ENCODE peak calls at places on chromosome 21, in ten cellular contexts. P is T-helper 17 cell, O is aorta, C is activated B cell treated with CpG ODN at 0.5 μM for 24 hours, A is DMS53, U is astrocyte, N is endothelial cell, Z is stomach, D is WTC11, F is NAMALWA. T is an unnamed sample.

GRCh38 chr21:26881504-26882228 is 36.5 kb upstream of the ADAMTS1 start:
- DNase-seq in A (peak; percentile 33), U (peak; percentile 2), P (no peak), N (no peak), O (no peak), D (no peak), F (peak; percentile 46), Z (no peak), C (no peak), T (peak; percentile 39)

GRCh38 chr21:34517491-34518245 is 5.7 kb upstream of the KCNE1 start:
- DNase-seq in O (no peak), C (no peak), A (peak; percentile 50), P (no peak), D (no peak), Z (no peak), N (no peak), U (no peak), F (peak; percentile 21), T (no peak)

GRCh38 chr21:42445311-42445710 is 41.6 kb downstream of the UBASH3A start:
- DNase-seq in P (no peak), A (no peak), D (no peak), Z (no peak), N (no peak), C (peak; percentile 10), U (no peak), O (no peak), F (no peak), T (no peak)

GRCh38 chr21:20997633-20998455 is at the start of gene NCAM2:
- DNase-seq in D (peak; percentile 73), F (no peak), A (peak; percentile 50), C (peak; percentile 44), P (peak; percentile 47), O (peak; percentile 66), U (peak; percentile 80), N (peak; percentile 79), Z (peak; percentile 72), T (peak; percentile 76)

GRCh38 chr21:31553461-31553860 is 106.0 kb upstream of the SOD1 start:
- DNase-seq in P (no peak), C (no peak), N (no peak), A (no peak), U (no peak), Z (no peak), O (no peak), D (no peak), F (no peak), T (no peak)

GRCh38 chr21:41848971-41849580 is 30.1 kb downstream of the PRDM15 start:
- DNase-seq in C (no peak), N (no peak), A (no peak), P (no peak), F (no peak), U (no peak), O (no peak), Z (no peak), D (no peak), T (no peak)

GRCh38 chr21:35150562-35151226 is 101.6 kb upstream of the RUNX1 start:
- DNase-seq in N (no peak), P (no peak), C (no peak), A (no peak), U (peak; percentile 84), O (no peak), F (no peak), Z (no peak), D (no peak), T (peak; percentile 73)

GRCh38 chr21:35697321-35697808 is 363.0 kb downstream of the SETD4 start:
- DNase-seq in C (no peak), A (peak; percentile 72), O (peak; percentile 89), U (peak; percentile 35), P (no peak), D (no peak), Z (peak; percentile 71), F (no peak), N (no peak), T (peak; percentile 35)

GRCh38 chr21:44723177-44724131 is 12.1 kb upstream of the TSPEAR start:
- DNase-seq in A (no peak), Z (no peak), O (no peak), D (no peak), U (no peak), C (no peak), N (no peak), P (no peak), F (no peak), T (no peak)

GRCh38 chr21:42120056-42120903 is 49.2 kb downstream of the UMODL1 start:
- DNase-seq in D (no peak), O (peak; percentile 45), P (no peak), F (peak; percentile 84), A (peak; percentile 96), C (no peak), Z (no peak), N (no peak), U (no peak), T (no peak)

GRCh38 chr21:35924714-35925301 is 135.5 kb downstream of the SETD4 start:
- DNase-seq in Z (no peak), U (peak; percentile 95), F (no peak), N (no peak), C (no peak), O (no peak), D (no peak), P (no peak), A (no peak), T (peak; percentile 96)

GRCh38 chr21:41568606-41569385 is 60.8 kb upstream of the TMPRSS2 start:
- DNase-seq in O (no peak), D (no peak), P (no peak), F (no peak), C (no peak), U (no peak), A (no peak), Z (no peak), N (no peak), T (no peak)

GRCh38 chr21:42300045-42300583 is 15.1 kb downstream of the TFF3 start:
- DNase-seq in U (no peak), P (no peak), A (no peak), Z (no peak), O (no peak), F (no peak), D (no peak), N (no peak), C (no peak), T (no peak)

GRCh38 chr21:45517249-45518065 is 24.8 kb downstream of the SLC19A1 start:
- DNase-seq in A (no peak), U (no peak), N (no peak), D (no peak), F (peak; percentile 43), Z (no peak), C (no peak), O (peak; percentile 41), P (no peak), T (no peak)

GRCh38 chr21:46149205-46149901 is 6.0 kb downstream of the FTCD start:
- DNase-seq in N (no peak), A (no peak), F (no peak), Z (no peak), U (no peak), D (peak; percentile 8), C (no peak), O (peak; percentile 26), P (peak; percentile 4), T (no peak)

GRCh38 chr21:36145259-36145658 is 10.4 kb downstream of the CBR3 start:
- DNase-seq in P (no peak), N (no peak), C (no peak), U (no peak), D (no peak), Z (no peak), O (no peak), F (no peak), A (peak; percentile 14), T (no peak)

GRCh38 chr21:38597436-38597835 is 99.2 kb upstream of the ERG start:
- DNase-seq in C (no peak), D (no peak), U (no peak), F (no peak), N (no peak), Z (no peak), A (peak; percentile 78), O (no peak), P (no peak), T (no peak)

GRCh38 chr21:44854391-44854663 is 19.2 kb downstream of the PTTG1IP start:
- DNase-seq in U (no peak), D (no peak), P (no peak), A (no peak), F (no peak), C (no peak), Z (no peak), N (no peak), O (no peak), T (no peak)

GRCh38 chr21:21458124-21458631 is 460.0 kb downstream of the NCAM2 start:
- DNase-seq in F (no peak), U (no peak), D (no peak), C (no peak), N (no peak), Z (no peak), A (no peak), O (no peak), P (no peak), T (no peak)

GRCh38 chr21:36210779-36211659 is 54.4 kb downstream of the DOP1B start:
- DNase-seq in D (no peak), Z (no peak), N (no peak), O (no peak), F (no peak), U (no peak), P (no peak), C (no peak), A (no peak), T (no peak)

GRCh38 chr21:26626187-26626586 is 53.1 kb upstream of the CYYR1 start:
- DNase-seq in D (no peak), N (no peak), U (no peak), C (no peak), O (no peak), Z (no peak), F (no peak), P (no peak), A (no peak), T (no peak)

GRCh38 chr21:34630536-34631143 is 15.7 kb upstream of the RCAN1 start:
- DNase-seq in P (no peak), Z (no peak), C (no peak), N (peak; percentile 39), A (peak; percentile 66), O (no peak), U (peak; percentile 13), F (peak; percentile 78), D (no peak), T (peak; percentile 60)

GRCh38 chr21:32411366-32412161 is 942 bp upstream of the EVA1C start:
- DNase-seq in P (peak; percentile 32), Z (peak; percentile 97), N (peak; percentile 17), F (no peak), D (peak; percentile 51), U (peak; percentile 49), O (peak; percentile 93), C (peak; percentile 15), A (peak; percentile 67), T (peak; percentile 38)

GRCh38 chr21:35256468-35256988 is 207.4 kb upstream of the RUNX1 start:
- DNase-seq in N (no peak), F (no peak), P (no peak), Z (peak; percentile 95), A (peak; percentile 95), D (no peak), C (no peak), U (peak; percentile 99), O (peak; percentile 92), T (peak; percentile 100)

GRCh38 chr21:18335651-18336050 is 67.9 kb downstream of the TMPRSS15 start:
- DNase-seq in Z (no peak), D (no peak), C (no peak), A (no peak), N (no peak), O (no peak), F (no peak), U (no peak), P (no peak), T (no peak)

GRCh38 chr21:35658242-35658641 is 402.1 kb downstream of the SETD4 start:
- DNase-seq in C (no peak), O (no peak), U (peak; percentile 94), F (no peak), N (no peak), D (no peak), Z (no peak), A (no peak), P (no peak), T (peak; percentile 89)

GRCh38 chr21:15379776-15380175 is 315.0 kb upstream of the NRIP1 start:
- DNase-seq in P (no peak), A (peak; percentile 25), F (no peak), Z (no peak), O (no peak), U (peak; percentile 5), N (no peak), C (no peak), D (no peak), T (no peak)

GRCh38 chr21:46211786-46212720 is 16.5 kb downstream of the LSS start:
- DNase-seq in Z (no peak), U (no peak), N (no peak), O (no peak), C (peak; percentile 7), D (peak; percentile 3), F (no peak), A (no peak), P (no peak), T (no peak)

T was measured in IMR-90.